ENCODE peak calls at places on chromosome 21, in eight cellular contexts. One of them, this sample, is unnamed.

GRCh38 chr21:45632897-45633260 is 10.6 kb upstream of the PCBP3 start:
- DNase-seq in NCI-H748 treated with DMSO at 0.1 percent for 48 hours: no peak
- DNase-seq in CD4-positive, alpha-beta T cell: no peak
- DNase-seq in HTR-8/SVneo: no peak
- DNase-seq in progenitor cell of endocrine pancreas: no peak
- DNase-seq in choroid plexus epithelial cell: no peak
- DNase-seq in RCC 7860: no peak
- DNase-seq in Daoy: no peak
- DNase-seq in this sample: no peak

GRCh38 chr21:35113064-35113463 is 64.0 kb upstream of the RUNX1 start:
- DNase-seq in NCI-H748 treated with DMSO at 0.1 percent for 48 hours: no peak
- DNase-seq in CD4-positive, alpha-beta T cell: no peak
- DNase-seq in HTR-8/SVneo: no peak
- DNase-seq in progenitor cell of endocrine pancreas: no peak
- DNase-seq in choroid plexus epithelial cell: peak
- DNase-seq in RCC 7860: peak
- DNase-seq in Daoy: peak
- DNase-seq in this sample: no peak

GRCh38 chr21:41445465-41445862 is 19.4 kb downstream of the MX1 start:
- DNase-seq in NCI-H748 treated with DMSO at 0.1 percent for 48 hours: no peak
- DNase-seq in CD4-positive, alpha-beta T cell: no peak
- DNase-seq in HTR-8/SVneo: no peak
- DNase-seq in progenitor cell of endocrine pancreas: no peak
- DNase-seq in choroid plexus epithelial cell: no peak
- DNase-seq in RCC 7860: no peak
- DNase-seq in Daoy: no peak
- DNase-seq in this sample: no peak

GRCh38 chr21:27831821-27832569 is 865.1 kb upstream of the ADAMTS5 start:
- DNase-seq in NCI-H748 treated with DMSO at 0.1 percent for 48 hours: no peak
- DNase-seq in CD4-positive, alpha-beta T cell: no peak
- DNase-seq in HTR-8/SVneo: no peak
- DNase-seq in progenitor cell of endocrine pancreas: no peak
- DNase-seq in choroid plexus epithelial cell: peak
- DNase-seq in RCC 7860: no peak
- DNase-seq in Daoy: no peak
- DNase-seq in this sample: no peak

GRCh38 chr21:33039542-33039941 is 13.8 kb downstream of the OLIG2 start:
- DNase-seq in NCI-H748 treated with DMSO at 0.1 percent for 48 hours: no peak
- DNase-seq in CD4-positive, alpha-beta T cell: no peak
- DNase-seq in HTR-8/SVneo: no peak
- DNase-seq in progenitor cell of endocrine pancreas: no peak
- DNase-seq in choroid plexus epithelial cell: no peak
- DNase-seq in RCC 7860: no peak
- DNase-seq in Daoy: no peak
- DNase-seq in this sample: no peak

GRCh38 chr21:45635271-45636151 is 8.0 kb upstream of the PCBP3 start:
- DNase-seq in NCI-H748 treated with DMSO at 0.1 percent for 48 hours: no peak
- DNase-seq in CD4-positive, alpha-beta T cell: no peak
- DNase-seq in HTR-8/SVneo: no peak
- DNase-seq in progenitor cell of endocrine pancreas: no peak
- DNase-seq in choroid plexus epithelial cell: no peak
- DNase-seq in RCC 7860: no peak
- DNase-seq in Daoy: no peak
- DNase-seq in this sample: no peak

GRCh38 chr21:46314441-46315020 is 9.1 kb downstream of the C21orf58 start:
- DNase-seq in NCI-H748 treated with DMSO at 0.1 percent for 48 hours: no peak
- DNase-seq in CD4-positive, alpha-beta T cell: no peak
- DNase-seq in HTR-8/SVneo: no peak
- DNase-seq in progenitor cell of endocrine pancreas: no peak
- DNase-seq in choroid plexus epithelial cell: no peak
- DNase-seq in RCC 7860: no peak
- DNase-seq in Daoy: no peak
- DNase-seq in this sample: no peak

GRCh38 chr21:41961753-41962152 is 7.9 kb upstream of the C2CD2 start:
- DNase-seq in NCI-H748 treated with DMSO at 0.1 percent for 48 hours: no peak
- DNase-seq in CD4-positive, alpha-beta T cell: no peak
- DNase-seq in HTR-8/SVneo: no peak
- DNase-seq in progenitor cell of endocrine pancreas: no peak
- DNase-seq in choroid plexus epithelial cell: no peak
- DNase-seq in RCC 7860: no peak
- DNase-seq in Daoy: no peak
- DNase-seq in this sample: no peak

GRCh38 chr21:25171438-25171837 is 435.8 kb downstream of the MRPL39 start:
- DNase-seq in NCI-H748 treated with DMSO at 0.1 percent for 48 hours: no peak
- DNase-seq in CD4-positive, alpha-beta T cell: no peak
- DNase-seq in HTR-8/SVneo: peak
- DNase-seq in progenitor cell of endocrine pancreas: no peak
- DNase-seq in choroid plexus epithelial cell: peak
- DNase-seq in RCC 7860: peak
- DNase-seq in Daoy: no peak
- DNase-seq in this sample: no peak

GRCh38 chr21:33109574-33110339 is 39.8 kb downstream of the OLIG1 start:
- DNase-seq in NCI-H748 treated with DMSO at 0.1 percent for 48 hours: peak
- DNase-seq in CD4-positive, alpha-beta T cell: no peak
- DNase-seq in HTR-8/SVneo: no peak
- DNase-seq in progenitor cell of endocrine pancreas: no peak
- DNase-seq in choroid plexus epithelial cell: no peak
- DNase-seq in RCC 7860: no peak
- DNase-seq in Daoy: peak
- DNase-seq in this sample: peak

GRCh38 chr21:44482581-44483287 is 27.4 kb downstream of the LRRC3 start:
- DNase-seq in NCI-H748 treated with DMSO at 0.1 percent for 48 hours: no peak
- DNase-seq in CD4-positive, alpha-beta T cell: no peak
- DNase-seq in HTR-8/SVneo: no peak
- DNase-seq in progenitor cell of endocrine pancreas: no peak
- DNase-seq in choroid plexus epithelial cell: no peak
- DNase-seq in RCC 7860: no peak
- DNase-seq in Daoy: peak
- DNase-seq in this sample: no peak

GRCh38 chr21:36461918-36462486 is 17.9 kb downstream of the CLDN14 start:
- DNase-seq in NCI-H748 treated with DMSO at 0.1 percent for 48 hours: no peak
- DNase-seq in CD4-positive, alpha-beta T cell: no peak
- DNase-seq in HTR-8/SVneo: no peak
- DNase-seq in progenitor cell of endocrine pancreas: no peak
- DNase-seq in choroid plexus epithelial cell: no peak
- DNase-seq in RCC 7860: no peak
- DNase-seq in Daoy: no peak
- DNase-seq in this sample: no peak

GRCh38 chr21:31111093-31111492 is 72.8 kb upstream of the KRTAP19-8 start:
- DNase-seq in NCI-H748 treated with DMSO at 0.1 percent for 48 hours: no peak
- DNase-seq in CD4-positive, alpha-beta T cell: no peak
- DNase-seq in HTR-8/SVneo: no peak
- DNase-seq in progenitor cell of endocrine pancreas: no peak
- DNase-seq in choroid plexus epithelial cell: peak
- DNase-seq in RCC 7860: no peak
- DNase-seq in Daoy: no peak
- DNase-seq in this sample: no peak

GRCh38 chr21:42749226-42749625 is 95.8 kb downstream of the PDE9A start:
- DNase-seq in NCI-H748 treated with DMSO at 0.1 percent for 48 hours: no peak
- DNase-seq in CD4-positive, alpha-beta T cell: no peak
- DNase-seq in HTR-8/SVneo: no peak
- DNase-seq in progenitor cell of endocrine pancreas: no peak
- DNase-seq in choroid plexus epithelial cell: no peak
- DNase-seq in RCC 7860: no peak
- DNase-seq in Daoy: no peak
- DNase-seq in this sample: no peak

GRCh38 chr21:35940074-35940927 is 120.0 kb downstream of the SETD4 start:
- DNase-seq in NCI-H748 treated with DMSO at 0.1 percent for 48 hours: peak
- DNase-seq in CD4-positive, alpha-beta T cell: no peak
- DNase-seq in HTR-8/SVneo: peak
- DNase-seq in progenitor cell of endocrine pancreas: no peak
- DNase-seq in choroid plexus epithelial cell: peak
- DNase-seq in RCC 7860: peak
- DNase-seq in Daoy: peak
- DNase-seq in this sample: peak

GRCh38 chr21:43188712-43189151 is 19.9 kb downstream of the CRYAA start:
- DNase-seq in NCI-H748 treated with DMSO at 0.1 percent for 48 hours: no peak
- DNase-seq in CD4-positive, alpha-beta T cell: no peak
- DNase-seq in HTR-8/SVneo: no peak
- DNase-seq in progenitor cell of endocrine pancreas: peak
- DNase-seq in choroid plexus epithelial cell: no peak
- DNase-seq in RCC 7860: no peak
- DNase-seq in Daoy: no peak
- DNase-seq in this sample: no peak

GRCh38 chr21:46253610-46254124 is 25.1 kb upstream of the LSS start:
- DNase-seq in NCI-H748 treated with DMSO at 0.1 percent for 48 hours: no peak
- DNase-seq in CD4-positive, alpha-beta T cell: no peak
- DNase-seq in HTR-8/SVneo: no peak
- DNase-seq in progenitor cell of endocrine pancreas: no peak
- DNase-seq in choroid plexus epithelial cell: peak
- DNase-seq in RCC 7860: no peak
- DNase-seq in Daoy: no peak
- DNase-seq in this sample: no peak

GRCh38 chr21:45916011-45916840 is 65.3 kb upstream of the COL6A1 start:
- DNase-seq in NCI-H748 treated with DMSO at 0.1 percent for 48 hours: no peak
- DNase-seq in CD4-positive, alpha-beta T cell: no peak
- DNase-seq in HTR-8/SVneo: no peak
- DNase-seq in progenitor cell of endocrine pancreas: no peak
- DNase-seq in choroid plexus epithelial cell: no peak
- DNase-seq in RCC 7860: no peak
- DNase-seq in Daoy: no peak
- DNase-seq in this sample: no peak

GRCh38 chr21:45847870-45848269 is 133.7 kb upstream of the COL6A1 start:
- DNase-seq in NCI-H748 treated with DMSO at 0.1 percent for 48 hours: no peak
- DNase-seq in CD4-positive, alpha-beta T cell: no peak
- DNase-seq in HTR-8/SVneo: no peak
- DNase-seq in progenitor cell of endocrine pancreas: no peak
- DNase-seq in choroid plexus epithelial cell: no peak
- DNase-seq in RCC 7860: no peak
- DNase-seq in Daoy: peak
- DNase-seq in this sample: peak

GRCh38 chr21:36542312-36543101 is 62.6 kb upstream of the CLDN14 start:
- DNase-seq in NCI-H748 treated with DMSO at 0.1 percent for 48 hours: no peak
- DNase-seq in CD4-positive, alpha-beta T cell: no peak
- DNase-seq in HTR-8/SVneo: no peak
- DNase-seq in progenitor cell of endocrine pancreas: no peak
- DNase-seq in choroid plexus epithelial cell: peak
- DNase-seq in RCC 7860: no peak
- DNase-seq in Daoy: no peak
- DNase-seq in this sample: no peak

GRCh38 chr21:41703857-41704501 is 62.9 kb downstream of the RIPK4 start:
- DNase-seq in NCI-H748 treated with DMSO at 0.1 percent for 48 hours: peak
- DNase-seq in CD4-positive, alpha-beta T cell: no peak
- DNase-seq in HTR-8/SVneo: no peak
- DNase-seq in progenitor cell of endocrine pancreas: no peak
- DNase-seq in choroid plexus epithelial cell: no peak
- DNase-seq in RCC 7860: no peak
- DNase-seq in Daoy: no peak
- DNase-seq in this sample: peak

GRCh38 chr21:29077651-29078090 is 4.2 kb upstream of the CCT8 start:
- DNase-seq in NCI-H748 treated with DMSO at 0.1 percent for 48 hours: peak
- DNase-seq in CD4-positive, alpha-beta T cell: no peak
- DNase-seq in HTR-8/SVneo: no peak
- DNase-seq in progenitor cell of endocrine pancreas: no peak
- DNase-seq in choroid plexus epithelial cell: peak
- DNase-seq in RCC 7860: no peak
- DNase-seq in Daoy: no peak
- DNase-seq in this sample: peak

GRCh38 chr21:43362306-43362927 is 64.5 kb downstream of the SIK1 start:
- DNase-seq in NCI-H748 treated with DMSO at 0.1 percent for 48 hours: no peak
- DNase-seq in CD4-positive, alpha-beta T cell: peak
- DNase-seq in HTR-8/SVneo: no peak
- DNase-seq in progenitor cell of endocrine pancreas: no peak
- DNase-seq in choroid plexus epithelial cell: peak
- DNase-seq in RCC 7860: no peak
- DNase-seq in Daoy: peak
- DNase-seq in this sample: no peak

GRCh38 chr21:27301216-27301615 is 334.3 kb upstream of the ADAMTS5 start:
- DNase-seq in NCI-H748 treated with DMSO at 0.1 percent for 48 hours: no peak
- DNase-seq in CD4-positive, alpha-beta T cell: no peak
- DNase-seq in HTR-8/SVneo: no peak
- DNase-seq in progenitor cell of endocrine pancreas: no peak
- DNase-seq in choroid plexus epithelial cell: no peak
- DNase-seq in RCC 7860: no peak
- DNase-seq in Daoy: no peak
- DNase-seq in this sample: no peak

GRCh38 chr21:41634211-41634694 is 126.3 kb upstream of the TMPRSS2 start:
- DNase-seq in NCI-H748 treated with DMSO at 0.1 percent for 48 hours: no peak
- DNase-seq in CD4-positive, alpha-beta T cell: no peak
- DNase-seq in HTR-8/SVneo: no peak
- DNase-seq in progenitor cell of endocrine pancreas: no peak
- DNase-seq in choroid plexus epithelial cell: no peak
- DNase-seq in RCC 7860: no peak
- DNase-seq in Daoy: peak
- DNase-seq in this sample: no peak

GRCh38 chr21:7917729-7918128 is 2603.7 kb upstream of the TPTE start:
- DNase-seq in NCI-H748 treated with DMSO at 0.1 percent for 48 hours: no peak
- DNase-seq in CD4-positive, alpha-beta T cell: no peak
- DNase-seq in HTR-8/SVneo: no peak
- DNase-seq in progenitor cell of endocrine pancreas: no peak
- DNase-seq in choroid plexus epithelial cell: no peak
- DNase-seq in RCC 7860: no peak
- DNase-seq in Daoy: no peak
- DNase-seq in this sample: no peak

GRCh38 chr21:36560933-36561575 is 81.1 kb upstream of the CLDN14 start:
- DNase-seq in NCI-H748 treated with DMSO at 0.1 percent for 48 hours: no peak
- DNase-seq in CD4-positive, alpha-beta T cell: no peak
- DNase-seq in HTR-8/SVneo: no peak
- DNase-seq in progenitor cell of endocrine pancreas: no peak
- DNase-seq in choroid plexus epithelial cell: no peak
- DNase-seq in RCC 7860: no peak
- DNase-seq in Daoy: no peak
- DNase-seq in this sample: no peak

This sample was measured in NCI-H1417.